ENCODE peak calls at places on chromosomes 11 and 22, in nine cellular contexts. S is breast epithelium; M is heart left ventricle; J is upper lobe of right lung; Y is SJSA1; Q is GM12878; E is psoas muscle; G is CD8-positive, alpha-beta memory T cell; N is mesendoderm. K is an unnamed sample. For H3K4me1, the result is how much of the 10 kb centered on the place peaks cover.

GRCh38 chr22:43205748-43206514 is 19.0 kb upstream of the TTLL12 start:
- DNase-seq in Q (no peak), E (no peak), N (no peak), S (no peak), J (no peak), M (no peak), Y (no peak), G (peak), K (no peak)

GRCh38 chr11:70954471-70954870 is 297.9 kb downstream of the SHANK2 start:
- DNase-seq in E (no peak), Y (no peak), S (no peak), M (no peak), G (no peak), Q (no peak), J (no peak), N (no peak), K (peak)

GRCh38 chr11:6621711-6622211 is 2.5 kb upstream of the TPP1 start:
- DNase-seq in G (no peak), N (no peak), M (no peak), E (no peak), Y (no peak), Q (no peak), S (no peak), J (no peak), K (no peak)

GRCh38 chr22:37661160-37661924 is 2.8 kb downstream of the PDXP start:
- DNase-seq in N (peak), M (no peak), G (no peak), E (no peak), S (no peak), J (no peak), Q (no peak), Y (peak), K (peak)

GRCh38 chr22:36237462-36238347 is 1.6 kb downstream of the APOL2 start:
- DNase-seq in J (no peak), S (no peak), N (no peak), E (no peak), Q (no peak), M (no peak), Y (no peak), G (no peak), K (peak)

GRCh38 chr11:34305095-34305692 is 52.6 kb downstream of the ABTB2 start:
- DNase-seq in Y (peak), M (no peak), N (no peak), G (no peak), S (no peak), Q (no peak), J (no peak), E (no peak), K (no peak)

GRCh38 chr11:57941875-57942274 is 81.8 kb upstream of the OR9Q1 start:
- DNase-seq in E (no peak), J (no peak), G (no peak), M (no peak), Q (no peak), N (no peak), S (no peak), Y (no peak), K (no peak)

GRCh38 chr11:95512682-95513081 is 276.9 kb downstream of the FAM76B start:
- DNase-seq in M (peak), Q (no peak), J (no peak), S (no peak), Y (peak), G (no peak), E (peak), N (no peak), K (peak)

GRCh38 chr11:14519692-14520085 is 497 bp downstream of the PSMA1 start:
- DNase-seq in G (no peak), J (no peak), Y (no peak), M (no peak), S (no peak), N (no peak), E (no peak), Q (peak), K (no peak)

GRCh38 chr11:32615422-32615821 is 31.8 kb downstream of the EIF3M start:
- DNase-seq in M (no peak), G (no peak), N (no peak), E (no peak), J (no peak), Y (no peak), S (no peak), Q (no peak), K (no peak)

GRCh38 chr11:93198221-93198650 is 445 bp upstream of the SLC36A4 start:
- DNase-seq in Y (no peak), N (no peak), Q (peak), M (no peak), G (no peak), J (no peak), S (no peak), E (no peak), K (no peak)

GRCh38 chr11:74559110-74559933 is 33.1 kb upstream of the POLD3 start:
- DNase-seq in S (no peak), G (no peak), M (no peak), N (no peak), J (no peak), Q (no peak), Y (no peak), E (no peak), K (peak)

GRCh38 chr11:11538277-11538960 is 83.4 kb downstream of the GALNT18 start:
- DNase-seq in Y (no peak), M (peak), G (no peak), N (no peak), E (peak), Q (no peak), S (no peak), J (no peak), K (peak)

GRCh38 chr11:112162761-112163669 is 879 bp downstream of the IL18 start:
- DNase-seq in G (no peak), E (no peak), Q (no peak), J (no peak), N (no peak), Y (peak), S (no peak), M (no peak), K (no peak)
- H3K4me1 ChIP-seq in G (under half), E (under half), Q (under half), J (under half), N (under half), Y (under half), S (under half), M (under half), K (under half)

GRCh38 chr11:66554602-66555001 is 7.9 kb downstream of the ACTN3 start:
- DNase-seq in Y (no peak), N (no peak), M (no peak), G (no peak), E (no peak), J (no peak), S (no peak), Q (no peak), K (no peak)
- H3K4me1 ChIP-seq in Y (under half), N (under half), M (under half), G (under half), E (under half), J (under half), S (under half), Q (under half), K (under half)

DNA sequence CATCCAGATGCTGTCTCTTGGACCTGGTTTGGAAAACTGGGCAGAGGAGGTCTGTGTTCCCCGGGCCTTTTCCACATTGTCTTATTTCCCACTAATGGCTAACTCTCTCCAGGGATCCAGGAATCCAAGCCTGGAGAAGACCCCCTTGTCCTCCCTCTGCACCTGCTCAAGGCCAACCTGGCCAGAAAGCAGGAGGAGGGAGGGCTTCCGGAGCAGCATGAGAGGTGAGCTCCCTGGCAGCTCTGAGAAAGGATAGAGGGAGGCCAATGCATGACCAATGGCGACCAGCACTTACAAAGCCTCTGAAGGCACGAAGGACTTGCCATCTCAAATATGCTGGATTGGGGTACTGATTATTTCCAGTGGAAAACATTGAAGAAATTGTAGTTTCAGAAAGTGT is 445.0 kb upstream of the B3GAT1 start:
- DNase-seq in Y (no peak), M (no peak), N (no peak), Q (no peak), E (no peak), S (no peak), J (no peak), G (no peak), K (no peak)
- H3K4me1 ChIP-seq in Y (under half), M (under half), N (under half), Q (under half), E (under half), S (under half), J (under half), G (under half), K (under half)

DNA sequence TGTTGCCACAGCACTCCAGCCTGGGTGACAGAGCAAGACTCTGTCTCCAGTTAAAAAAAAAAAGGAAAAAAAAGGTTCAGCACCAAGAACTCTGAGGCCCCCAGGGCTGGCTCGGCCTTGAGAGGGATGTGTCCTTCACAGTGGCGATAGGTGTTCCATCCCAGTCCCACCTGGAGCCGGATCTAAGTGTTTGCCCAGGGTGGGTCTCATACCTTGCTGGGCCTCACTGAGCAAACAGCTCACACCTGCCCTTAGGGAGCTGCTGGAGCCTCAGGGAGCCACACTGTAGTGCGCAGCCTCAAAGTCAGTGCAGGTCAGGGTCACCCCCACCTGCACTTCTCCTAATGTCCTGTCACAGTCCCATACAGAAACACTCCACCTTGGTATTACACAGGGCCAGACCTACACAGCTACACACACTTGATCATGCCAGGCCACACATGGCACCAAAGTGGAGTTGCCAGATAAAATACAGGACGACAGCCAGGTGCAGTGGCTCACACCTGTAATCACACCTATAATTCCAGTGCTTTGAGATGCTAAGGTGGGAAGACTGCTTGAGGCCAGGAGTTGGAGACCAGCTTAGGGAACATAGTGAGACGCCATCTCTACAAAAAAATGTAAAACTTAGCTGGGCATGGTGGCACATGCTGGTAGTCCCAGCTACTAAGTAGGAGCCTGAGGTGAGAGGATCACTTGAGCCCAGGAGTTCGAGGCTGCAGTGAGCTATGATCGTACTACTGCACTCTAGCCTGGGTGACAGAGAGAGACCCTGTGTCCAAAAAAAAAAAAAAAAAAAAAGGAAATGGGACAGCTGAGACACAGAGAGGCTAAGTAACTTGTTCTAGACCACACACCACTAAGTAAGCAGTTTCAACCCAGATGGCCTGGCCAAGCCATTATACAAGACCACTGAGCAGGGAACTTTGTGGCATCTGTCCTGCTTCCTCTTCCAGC is 7.3 kb downstream of the STARD10 start:
- DNase-seq in J (peak), Y (no peak), Q (no peak), E (no peak), N (no peak), G (no peak), M (no peak), S (peak), K (no peak)
- H3K4me1 ChIP-seq in J (under half), Y (under half), Q (under half), E (under half), N (under half), G (under half), M (under half), S (under half), K (under half)

GRCh38 chr11:118602331-118602730 is 5.1 kb upstream of the PHLDB1 start:
- DNase-seq in M (peak), Q (no peak), S (no peak), J (no peak), E (peak), G (no peak), N (no peak), Y (no peak), K (no peak)
- H3K4me1 ChIP-seq in M (half or more), Q (under half), S (under half), J (under half), E (under half), G (under half), N (under half), Y (under half), K (under half)

GRCh38 chr11:128036006-128036405 is 551.4 kb downstream of the ETS1 start:
- DNase-seq in G (no peak), S (no peak), J (no peak), E (no peak), N (no peak), Y (no peak), Q (no peak), M (no peak), K (no peak)
- H3K4me1 ChIP-seq in G (half or more), S (under half), J (under half), E (under half), N (under half), Y (under half), Q (under half), M (under half), K (under half)

DNA sequence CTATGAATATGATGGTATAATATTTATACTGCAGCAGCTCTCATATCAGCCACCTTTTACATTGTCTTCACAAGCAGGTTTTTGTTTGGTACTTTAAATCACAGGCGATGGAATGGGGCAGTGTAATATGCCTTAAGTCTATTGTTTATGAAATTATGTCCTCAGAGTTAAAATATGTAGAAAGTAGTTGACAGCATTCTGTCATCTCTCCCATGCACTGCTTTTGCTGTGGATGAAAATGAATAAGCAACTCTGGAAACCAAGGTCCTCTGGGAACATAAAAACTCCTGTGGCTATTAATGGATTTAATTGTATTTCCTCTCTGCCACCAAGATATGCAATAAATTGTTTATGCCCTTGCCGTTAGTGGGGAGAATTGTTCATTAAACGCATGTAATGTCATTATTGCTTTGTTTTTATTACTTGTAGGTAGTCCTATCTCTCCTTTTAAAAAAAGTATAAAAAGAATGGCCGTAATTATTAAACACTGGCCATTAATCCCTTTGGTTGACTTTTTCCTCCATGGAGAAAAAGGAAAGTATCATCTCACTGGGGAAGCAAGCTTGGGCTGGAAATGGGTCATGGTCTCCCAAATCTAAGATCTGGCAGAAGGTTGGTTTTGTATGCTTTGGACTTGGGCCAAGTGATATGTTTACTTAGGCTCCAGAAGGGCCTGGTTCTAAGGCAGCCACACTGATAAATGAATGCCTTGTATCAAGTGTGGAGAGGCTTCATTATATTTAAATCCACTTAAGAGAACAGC is 13.0 kb downstream of the PACS1 start:
- DNase-seq in Q (no peak), M (no peak), E (no peak), G (no peak), N (no peak), J (no peak), S (no peak), Y (peak), K (peak)
- H3K4me1 ChIP-seq in Q (under half), M (half or more), E (under half), G (half or more), N (under half), J (under half), S (under half), Y (half or more), K (half or more)

GRCh38 chr11:20087118-20087521 is 73.2 kb downstream of the DBX1 start:
- DNase-seq in N (no peak), Y (no peak), M (no peak), G (no peak), S (no peak), J (no peak), Q (no peak), E (no peak), K (peak)
- H3K4me1 ChIP-seq in N (under half), Y (under half), M (under half), G (under half), S (under half), J (under half), Q (under half), E (under half), K (under half)